ENCODE peak calls at places on chromosomes 4 and X, in five cellular contexts. F is neural progenitor cell, Z is left ventricle myocardium inferior, U is PC-3, A is pancreas. Y is an unnamed sample. For H3K36me3, the result is how much of the 10 kb centered on the place peaks cover.

GRCh38 chr4:2829933-2830451 is 13.7 kb upstream of the ADD1 start:
- DNase-seq in Z (no peak), U (no peak), F (no peak), A (no peak), Y (no peak)

GRCh38 chr4:38759077-38759789 is 23.6 kb downstream of the TLR10 start:
- DNase-seq in Z (peak), U (peak), A (peak), F (peak), Y (peak)

GRCh38 chr4:142883433-142883832 is 37.3 kb upstream of the INPP4B start:
- DNase-seq in U (peak), F (peak), A (no peak), Z (no peak), Y (no peak)

GRCh38 chrX:53253293-53254020 is 27.9 kb downstream of the IQSEC2 start:
- DNase-seq in U (no peak), Z (no peak), A (no peak), F (no peak), Y (no peak)

GRCh38 chr4:6327220-6327917 is 57.7 kb downstream of the WFS1 start:
- DNase-seq in U (peak), F (peak), Z (peak), A (peak), Y (peak)

GRCh38 chr4:181897935-181898334 is 345.3 kb upstream of the TENM3 start:
- DNase-seq in F (no peak), A (no peak), Z (no peak), U (no peak), Y (no peak)

GRCh38 chr4:162959056-162959455 is 207.6 kb downstream of the NAF1 start:
- DNase-seq in U (peak), F (peak), Z (no peak), A (no peak), Y (no peak)

GRCh38 chrX:136115124-136115908 is 32.0 kb upstream of the FHL1 start:
- DNase-seq in U (peak), Z (no peak), A (no peak), F (no peak), Y (no peak)

GRCh38 chr4:80183196-80184052 is 13.9 kb upstream of the PRDM8 start:
- DNase-seq in F (peak), A (no peak), U (no peak), Z (peak), Y (peak)

GRCh38 chr4:56440983-56441382 is 4.9 kb downstream of the PAICS start:
- DNase-seq in Z (no peak), F (peak), A (no peak), U (no peak), Y (no peak)

GRCh38 chr4:57114973-57115372 is 4.8 kb upstream of the IGFBP7 start:
- DNase-seq in U (no peak), A (no peak), Z (no peak), F (no peak), Y (no peak)

GRCh38 chr4:52780627-52781354 is 29.6 kb upstream of the ERVMER34-1 start:
- DNase-seq in A (no peak), Z (no peak), F (no peak), U (peak), Y (peak)

DNA sequence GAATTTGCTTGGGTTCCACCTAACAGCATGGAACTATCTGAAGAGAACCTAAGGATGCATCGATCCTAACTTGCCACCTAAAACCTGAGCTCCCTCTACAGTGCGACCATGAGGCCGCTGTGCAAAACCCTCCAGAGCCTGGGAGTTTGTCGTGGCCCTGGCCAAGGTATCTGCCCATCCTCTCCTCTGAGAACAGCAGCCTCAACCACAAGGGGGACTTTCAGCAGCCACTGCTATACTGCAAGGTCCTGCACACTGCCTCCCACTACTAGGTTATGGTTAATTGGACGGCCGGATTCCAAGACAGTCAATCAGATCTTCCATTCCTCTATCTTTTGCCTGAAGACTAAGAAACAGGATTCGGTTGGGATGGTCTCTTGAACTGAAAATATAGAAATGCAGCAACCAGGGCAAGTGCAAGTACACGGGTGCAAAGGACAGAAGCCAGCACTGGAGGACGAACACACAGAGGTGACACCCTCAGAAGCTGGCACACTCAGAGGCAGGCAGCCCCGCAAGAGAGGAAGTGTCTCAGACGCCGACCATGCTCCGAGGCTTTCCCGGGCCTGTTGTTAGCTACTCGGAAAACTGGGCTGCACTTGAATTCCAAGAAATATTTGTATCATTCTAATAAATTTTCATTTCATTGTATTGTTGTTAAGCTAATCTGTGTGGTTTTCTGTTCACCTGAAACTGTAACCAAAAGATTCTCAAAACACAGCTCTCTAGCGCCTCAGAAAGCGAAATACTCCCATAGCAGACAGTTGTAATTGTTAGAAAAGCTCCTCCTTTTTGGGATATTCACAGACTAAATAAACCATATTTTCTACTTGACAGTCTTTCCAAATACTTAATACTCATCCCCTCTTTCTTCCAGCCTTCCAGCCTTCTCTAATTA is 63.3 kb downstream of the AFAP1 start:
- DNase-seq in A (no peak), F (peak), U (no peak), Z (no peak), Y (peak)
- H3K4me3 ChIP-seq in A (no peak), F (no peak), U (no peak), Z (no peak), Y (peak)

GRCh38 chr4:112377701-112378620 is 80.8 kb downstream of the ALPK1 start:
- DNase-seq in Z (no peak), F (peak), A (no peak), U (no peak), Y (no peak)

GRCh38 chr4:112379306-112379705 is 82.1 kb downstream of the ALPK1 start:
- DNase-seq in F (peak), A (no peak), Z (no peak), U (no peak), Y (peak)

GRCh38 chr4:112381996-112382692 is 85.0 kb downstream of the ALPK1 start:
- DNase-seq in A (no peak), Z (no peak), U (no peak), F (peak), Y (no peak)

GRCh38 chr4:112377127-112377635 is 80.0 kb downstream of the ALPK1 start:
- DNase-seq in Z (no peak), A (no peak), U (no peak), F (no peak), Y (no peak)

GRCh38 chr4:112378858-112379257 is 81.7 kb downstream of the ALPK1 start:
- DNase-seq in A (no peak), Z (no peak), F (peak), U (no peak), Y (no peak)
- H3K36me3 ChIP-seq in A (under half), Z (under half), F (under half), U (under half), Y (under half)

GRCh38 chrX:64975989-64976672 is at the start of gene ZC4H2:
- DNase-seq in A (peak), F (peak), Z (peak), U (peak), Y (peak)
- H3K4me3 ChIP-seq in A (peak), F (peak), Z (peak), U (peak), Y (peak)

DNA sequence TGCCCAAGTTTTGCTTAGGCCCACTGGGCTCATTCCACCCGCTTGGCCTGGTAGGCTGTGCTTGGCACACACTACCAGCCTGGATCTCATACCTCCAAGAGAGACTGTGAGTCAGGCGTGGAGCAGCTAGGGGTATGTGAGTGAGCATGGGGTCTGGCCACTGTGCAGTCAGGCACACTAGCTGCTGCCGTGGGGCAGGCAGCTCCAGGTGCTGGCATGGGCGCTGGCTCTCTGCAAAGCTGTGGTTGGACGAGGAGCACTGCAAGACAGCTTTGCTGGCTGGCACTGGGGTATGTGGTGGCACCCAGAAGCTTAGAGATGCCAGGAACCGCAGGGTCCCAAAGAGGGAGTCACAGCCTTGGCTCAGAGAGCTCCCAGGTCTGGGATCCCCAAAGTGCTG is 377.8 kb downstream of the KCTD8 start:
- DNase-seq in U (no peak), A (no peak), F (no peak), Z (no peak), Y (no peak)
- H3K36me3 ChIP-seq in U (under half), A (under half), F (under half), Z (under half), Y (under half)

GRCh38 chr4:40514409-40515025 is 115.1 kb downstream of the RBM47 start:
- DNase-seq in U (peak), F (no peak), Z (no peak), A (peak), Y (no peak)
- H3K4me3 ChIP-seq in U (peak), F (no peak), Z (no peak), A (peak), Y (no peak)

Y was measured in BE2C.